ENCODE peak calls at places on chromosomes 11 and 22, in four cellular contexts. One of them, this sample, is unnamed.

GRCh38 chr11:73969991-73970800 is 12.4 kb downstream of the UCP2 start:
- DNase-seq in lung: no peak
- DNase-seq in epithelial cell of esophagus: no peak
- DNase-seq in AG09309: no peak
- DNase-seq in this sample: peak; percentile 57

GRCh38 chr11:76236092-76237026 is 30.1 kb upstream of the WNT11 start:
- DNase-seq in AG09309: no peak
- DNase-seq in lung: no peak
- DNase-seq in epithelial cell of esophagus: peak; percentile 57
- DNase-seq in this sample: peak; percentile 35

GRCh38 chr11:49208006-49208721 is at the start of gene FOLH1:
- DNase-seq in epithelial cell of esophagus: peak; percentile 13
- DNase-seq in lung: peak; percentile 34
- DNase-seq in AG09309: no peak
- DNase-seq in this sample: peak; percentile 81

GRCh38 chr22:17788023-17788330 is 13.7 kb upstream of the BID start:
- DNase-seq in lung: no peak
- DNase-seq in AG09309: no peak
- DNase-seq in epithelial cell of esophagus: no peak
- DNase-seq in this sample: no peak

GRCh38 chr11:64250875-64251721 is at the start of gene PLCB3:
- DNase-seq in epithelial cell of esophagus: peak; percentile 56
- DNase-seq in AG09309: no peak
- DNase-seq in lung: peak; percentile 50
- DNase-seq in this sample: no peak

GRCh38 chr11:121367434-121367833 is 74.9 kb downstream of the SC5D start:
- DNase-seq in lung: no peak
- DNase-seq in epithelial cell of esophagus: no peak
- DNase-seq in AG09309: no peak
- DNase-seq in this sample: no peak

GRCh38 chr11:19291064-19291463 is 50.3 kb upstream of the E2F8 start:
- DNase-seq in epithelial cell of esophagus: no peak
- DNase-seq in AG09309: no peak
- DNase-seq in lung: no peak
- DNase-seq in this sample: no peak

GRCh38 chr11:76589477-76589876 is 81.1 kb downstream of the LRRC32 start:
- DNase-seq in AG09309: no peak
- DNase-seq in epithelial cell of esophagus: no peak
- DNase-seq in lung: no peak
- DNase-seq in this sample: no peak

GRCh38 chr22:36736701-36737320 is 33.3 kb upstream of the CACNG2 start:
- DNase-seq in AG09309: no peak
- DNase-seq in epithelial cell of esophagus: no peak
- DNase-seq in lung: no peak
- DNase-seq in this sample: no peak

DNA sequence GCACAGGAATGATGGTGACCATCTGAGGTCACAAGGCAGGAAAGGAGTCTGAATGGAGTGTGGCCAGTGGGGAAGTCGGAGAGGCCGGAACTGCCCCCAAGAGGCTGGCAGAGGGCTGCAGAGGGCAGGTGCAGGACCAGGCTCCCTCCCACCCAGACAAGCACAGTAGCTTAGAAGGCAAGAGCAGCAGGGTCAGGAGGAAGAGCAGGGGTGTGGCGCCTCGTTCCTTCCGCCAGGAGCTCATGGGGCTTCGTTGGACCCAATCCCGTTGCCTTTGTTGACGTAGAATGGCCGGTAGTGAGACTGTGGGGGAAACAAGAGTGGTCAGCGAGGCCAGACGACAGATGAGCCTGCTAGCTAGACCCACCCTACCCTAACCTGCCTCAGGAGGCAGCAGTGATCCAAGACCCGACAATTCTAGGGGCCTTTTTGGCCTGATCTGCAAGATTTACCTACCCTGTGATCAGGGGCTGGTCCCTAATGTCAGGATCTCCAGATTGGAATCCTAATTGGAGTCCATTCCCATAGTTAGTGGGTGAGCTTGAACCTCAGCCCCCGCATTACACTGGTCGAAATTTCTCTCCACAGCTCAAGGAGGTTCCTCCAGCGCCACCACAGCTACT is 25.6 kb downstream of the TRIM29 start:
- DNase-seq in lung: no peak
- DNase-seq in AG09309: no peak
- DNase-seq in epithelial cell of esophagus: no peak
- DNase-seq in this sample: no peak
- TF ChIP-seq CTCF in lung: no peak
- TF ChIP-seq CTCF in AG09309: no peak
- TF ChIP-seq CTCF in epithelial cell of esophagus: peak; percentile 25
- TF ChIP-seq CTCF in this sample: no peak

GRCh38 chr11:96050435-96051182 is 126.7 kb upstream of the MTMR2 start:
- DNase-seq in epithelial cell of esophagus: no peak
- DNase-seq in lung: no peak
- DNase-seq in AG09309: no peak
- DNase-seq in this sample: no peak
- TF ChIP-seq CTCF in epithelial cell of esophagus: no peak
- TF ChIP-seq CTCF in lung: no peak
- TF ChIP-seq CTCF in AG09309: no peak
- TF ChIP-seq CTCF in this sample: peak; percentile 30

GRCh38 chr22:24424901-24425775 is 2.3 kb upstream of the ADORA2A start:
- DNase-seq in AG09309: no peak
- DNase-seq in lung: no peak
- DNase-seq in epithelial cell of esophagus: no peak
- DNase-seq in this sample: no peak

GRCh38 chr22:24423519-24424000 is 3.8 kb upstream of the ADORA2A start:
- DNase-seq in epithelial cell of esophagus: no peak
- DNase-seq in AG09309: no peak
- DNase-seq in lung: peak; percentile 63
- DNase-seq in this sample: no peak

GRCh38 chr22:24426436-24426835 is 963 bp upstream of the ADORA2A start:
- DNase-seq in lung: no peak
- DNase-seq in epithelial cell of esophagus: no peak
- DNase-seq in AG09309: no peak
- DNase-seq in this sample: no peak

GRCh38 chr22:24422078-24422665 is 5.2 kb upstream of the ADORA2A start:
- DNase-seq in lung: no peak
- DNase-seq in epithelial cell of esophagus: no peak
- DNase-seq in AG09309: no peak
- DNase-seq in this sample: peak; percentile 56

DNA sequence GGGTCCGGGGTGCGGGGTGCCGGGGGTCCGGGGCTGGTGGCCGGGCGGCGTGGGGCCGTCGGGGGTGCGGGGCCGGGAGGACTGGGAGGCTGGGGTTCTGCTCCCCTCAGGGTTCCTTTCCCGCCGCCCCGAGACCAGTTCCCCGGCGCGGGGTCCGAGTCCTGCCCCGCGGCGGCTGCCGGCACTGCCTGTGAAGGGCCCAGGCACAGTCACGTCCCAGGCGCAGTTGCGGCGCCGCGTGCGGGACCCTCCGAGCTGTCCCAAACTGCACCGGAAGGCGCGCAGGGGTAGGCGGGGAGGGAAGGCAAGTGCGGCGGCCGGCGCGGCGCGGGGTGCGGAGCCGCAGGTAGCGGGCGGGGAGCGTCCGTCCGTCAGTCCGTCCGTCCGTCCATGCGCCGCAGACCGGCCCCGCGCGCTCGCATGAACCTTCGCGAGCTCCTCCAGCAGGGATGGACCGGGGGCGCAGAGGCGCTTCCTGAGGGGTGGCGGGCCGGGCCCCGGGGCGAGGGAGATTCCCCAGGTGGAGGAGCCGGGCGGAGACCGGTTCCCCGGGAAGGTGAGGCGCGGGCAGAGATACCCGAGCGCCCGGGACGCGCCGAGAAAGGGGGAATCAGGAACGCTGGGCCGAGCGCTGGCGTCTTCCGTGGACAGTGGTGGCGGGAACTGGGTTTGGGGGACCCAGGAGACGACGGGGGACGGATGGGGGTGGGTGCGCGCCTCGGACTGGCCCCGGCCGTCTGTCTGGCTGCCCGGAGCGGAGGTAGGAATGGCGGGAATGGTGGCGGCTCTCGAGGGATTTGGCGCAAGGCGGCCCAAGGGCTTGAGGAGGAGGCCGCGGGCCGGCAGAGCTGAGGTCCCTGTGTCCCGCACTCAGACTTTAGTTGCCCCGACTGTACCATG is 3.1 kb upstream of the ADORA2A start:
- DNase-seq in AG09309: no peak
- DNase-seq in epithelial cell of esophagus: no peak
- DNase-seq in lung: no peak
- DNase-seq in this sample: peak; percentile 89
- TF ChIP-seq CTCF in AG09309: no peak
- TF ChIP-seq CTCF in epithelial cell of esophagus: no peak
- TF ChIP-seq CTCF in lung: no peak
- TF ChIP-seq CTCF in this sample: peak; percentile 54

DNA sequence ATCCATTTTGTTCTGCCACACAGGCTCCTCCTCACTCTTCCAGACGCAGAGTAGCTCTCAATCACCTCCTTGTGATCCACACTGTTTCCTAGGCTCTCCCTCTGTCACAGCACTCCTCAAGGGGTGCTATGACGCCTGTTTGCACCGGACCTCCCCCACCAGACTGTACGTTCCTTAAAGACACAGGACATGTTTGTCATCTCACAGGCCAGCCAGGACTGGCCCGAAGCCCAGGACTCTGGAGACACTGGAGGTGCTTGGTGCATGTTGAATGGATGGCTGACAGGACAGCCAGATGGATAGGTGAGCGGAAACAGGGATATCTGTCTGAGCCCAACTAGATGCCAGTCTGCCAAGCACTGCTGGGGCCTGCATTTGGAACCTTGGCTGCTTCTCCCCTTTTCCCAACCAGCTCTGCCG is 13.6 kb downstream of the PLA2G6 start:
- DNase-seq in lung: no peak
- DNase-seq in epithelial cell of esophagus: peak; percentile 61
- DNase-seq in AG09309: no peak
- DNase-seq in this sample: no peak
- TF ChIP-seq CTCF in lung: no peak
- TF ChIP-seq CTCF in epithelial cell of esophagus: no peak
- TF ChIP-seq CTCF in AG09309: no peak
- TF ChIP-seq CTCF in this sample: no peak

GRCh38 chr11:2515401-2516275 is 70.8 kb downstream of the KCNQ1 start:
- DNase-seq in AG09309: no peak
- DNase-seq in epithelial cell of esophagus: no peak
- DNase-seq in lung: no peak
- DNase-seq in this sample: peak; percentile 55
- TF ChIP-seq CTCF in AG09309: no peak
- TF ChIP-seq CTCF in epithelial cell of esophagus: no peak
- TF ChIP-seq CTCF in lung: no peak
- TF ChIP-seq CTCF in this sample: no peak

DNA sequence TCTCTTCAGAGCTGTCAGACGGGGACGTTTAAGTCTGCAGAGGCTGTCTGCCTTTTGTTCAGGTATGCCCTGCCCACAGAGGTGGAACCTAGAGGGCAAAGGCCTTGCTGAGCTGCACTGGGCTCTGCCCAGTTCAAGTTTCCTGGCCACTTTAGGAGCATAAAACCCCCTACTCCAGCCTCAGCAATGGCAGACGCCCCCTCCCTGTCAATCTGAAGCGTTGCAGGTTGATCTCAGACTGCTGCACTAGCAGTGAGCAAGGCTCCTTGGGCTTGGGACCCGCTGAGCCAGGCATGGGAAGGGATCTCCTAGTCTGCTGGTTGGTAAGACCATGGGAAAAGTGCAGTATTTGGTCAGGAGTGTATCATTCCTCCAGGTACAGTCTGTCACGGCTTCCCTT is 66.6 kb upstream of the TP53I11 start:
- DNase-seq in lung: no peak
- DNase-seq in AG09309: no peak
- DNase-seq in epithelial cell of esophagus: no peak
- DNase-seq in this sample: no peak
- TF ChIP-seq CTCF in lung: no peak
- TF ChIP-seq CTCF in AG09309: no peak
- TF ChIP-seq CTCF in epithelial cell of esophagus: no peak
- TF ChIP-seq CTCF in this sample: peak; percentile 27

DNA sequence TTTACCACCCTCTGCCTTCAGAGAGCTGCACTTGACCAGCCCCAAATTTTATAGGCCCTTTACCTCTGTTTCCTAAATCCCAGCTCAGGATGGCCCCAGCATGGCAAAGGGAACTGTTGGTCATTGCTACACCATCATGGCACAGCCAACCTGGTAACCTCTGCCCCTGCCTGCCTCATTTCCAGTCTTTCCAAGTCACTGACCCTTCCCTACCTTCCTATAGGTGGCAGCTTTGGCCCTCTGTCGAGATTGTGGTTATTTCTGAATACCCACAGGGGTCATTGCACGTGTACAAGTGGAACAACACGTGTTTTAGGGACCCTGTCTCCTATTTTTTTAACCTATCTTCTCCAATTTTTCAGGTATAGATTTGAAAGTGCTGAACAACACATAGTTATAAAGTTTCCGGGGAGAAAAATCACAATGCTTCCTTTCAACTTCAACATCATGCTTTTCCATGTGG is 2.8 kb downstream of the GALNT18 start:
- DNase-seq in lung: no peak
- DNase-seq in AG09309: no peak
- DNase-seq in epithelial cell of esophagus: no peak
- DNase-seq in this sample: no peak
- TF ChIP-seq CTCF in lung: no peak
- TF ChIP-seq CTCF in AG09309: no peak
- TF ChIP-seq CTCF in epithelial cell of esophagus: peak; percentile 15
- TF ChIP-seq CTCF in this sample: peak; percentile 56

DNA sequence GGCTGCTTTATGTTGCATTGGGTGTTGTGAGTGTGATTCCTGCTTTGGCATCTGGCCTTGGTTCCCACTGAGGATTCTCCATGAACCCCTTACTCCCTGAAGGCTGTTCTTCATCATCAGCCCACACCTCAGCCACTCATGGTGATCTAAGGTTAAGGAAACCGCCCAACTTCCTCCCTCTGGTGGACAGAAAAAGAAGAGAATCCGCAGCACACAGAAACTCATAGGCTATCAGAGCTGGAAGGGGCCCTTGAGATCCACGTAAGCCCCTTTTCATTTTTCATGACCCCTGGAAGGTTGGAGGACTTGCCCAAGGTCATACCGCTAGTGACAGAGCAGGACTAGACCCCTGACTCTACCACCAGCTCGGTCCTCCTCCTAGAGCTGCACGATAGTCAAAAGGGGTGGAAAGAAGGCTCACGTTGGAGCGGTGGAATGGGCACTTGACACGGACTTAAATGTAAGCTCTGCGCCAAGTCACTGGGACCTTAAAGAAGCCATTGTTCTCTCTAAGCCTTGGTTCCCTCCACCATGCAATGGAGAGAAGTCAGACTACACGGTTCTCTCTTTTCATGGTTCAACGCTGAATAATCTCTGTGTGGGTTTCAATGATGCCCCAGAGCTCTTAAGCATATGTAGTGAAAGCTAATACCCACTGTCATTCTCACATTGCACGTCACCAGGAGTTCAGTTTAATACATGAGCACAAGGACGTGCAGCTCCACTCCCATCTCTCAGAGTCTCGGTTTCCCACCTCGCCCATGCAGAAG is 83.6 kb upstream of the CRTAM start:
- DNase-seq in lung: no peak
- DNase-seq in AG09309: no peak
- DNase-seq in epithelial cell of esophagus: no peak
- DNase-seq in this sample: no peak
- TF ChIP-seq CTCF in lung: no peak
- TF ChIP-seq CTCF in AG09309: peak; percentile 32
- TF ChIP-seq CTCF in epithelial cell of esophagus: peak; percentile 42
- TF ChIP-seq CTCF in this sample: peak; percentile 75